ENCODE peak calls at places on chromosome 11, in eight cellular contexts. D is posterior cingulate gyrus; G is GM12891; O is LNCaP clone FGC; I is stimulated activated CD4-positive, alpha-beta T cell treated with anti-CD3 and anti-CD28 coated beads, Interleukin-12 subunit alpha, Interleukin-12 subunit beta, amount 100 ng/mL, for 4 hours; V is GM04503; F is stimulated activated naive CD4-positive, alpha-beta T cell; B is GM03348. S is an unnamed sample.

GRCh38 chr11:45334410-45334809 is 48.3 kb upstream of the SYT13 start:
- DNase-seq in O (no peak), D (no peak), I (no peak), B (no peak), F (no peak), G (no peak), V (no peak), S (no peak)

GRCh38 chr11:61955031-61955415 is 4.9 kb downstream of the BEST1 start:
- DNase-seq in G (no peak), B (peak; percentile 90), I (no peak), F (no peak), V (no peak), O (no peak), D (peak; percentile 79), S (peak; percentile 72)

GRCh38 chr11:64536396-64536935 is 54.6 kb upstream of the SLC22A12 start:
- DNase-seq in V (peak; percentile 27), O (no peak), D (peak; percentile 39), F (no peak), B (no peak), G (no peak), I (no peak), S (no peak)

GRCh38 chr11:47259178-47259977 is 1.6 kb downstream of the NR1H3 start:
- DNase-seq in G (no peak), V (no peak), O (no peak), I (peak; percentile 47), F (no peak), B (peak; percentile 63), D (peak; percentile 72), S (no peak)

GRCh38 chr11:60919320-60919719 is 4.9 kb upstream of the TMEM132A start:
- DNase-seq in D (no peak), I (no peak), F (no peak), G (no peak), B (no peak), O (no peak), V (no peak), S (no peak)

GRCh38 chr11:73324665-73325035 is 16.6 kb downstream of the ARHGEF17 start:
- DNase-seq in I (no peak), O (no peak), B (no peak), F (no peak), D (no peak), V (no peak), G (no peak), S (no peak)

GRCh38 chr11:65498977-65499712 is at the start of gene MALAT1:
- DNase-seq in I (peak; percentile 90), D (peak; percentile 98), F (peak; percentile 87), O (peak; percentile 85), G (no peak), V (peak; percentile 66), B (peak; percentile 72), S (no peak)

GRCh38 chr11:44372989-44373388 is 63.0 kb upstream of the ALX4 start:
- DNase-seq in O (no peak), G (no peak), B (no peak), V (no peak), I (no peak), D (no peak), F (no peak), S (no peak)

GRCh38 chr11:128949791-128950454 is 7.3 kb upstream of the TP53AIP1 start:
- DNase-seq in I (no peak), B (no peak), F (no peak), O (peak; percentile 70), V (no peak), D (no peak), G (no peak), S (no peak)

GRCh38 chr11:118842369-118842768 is 41.3 kb upstream of the CXCR5 start:
- DNase-seq in V (no peak), D (no peak), I (no peak), G (no peak), B (no peak), F (no peak), O (no peak), S (no peak)

GRCh38 chr11:112694813-112695212 is 266.4 kb upstream of the NCAM1 start:
- DNase-seq in G (no peak), O (no peak), B (no peak), F (no peak), I (no peak), V (no peak), D (no peak), S (no peak)

GRCh38 chr11:72409458-72409857 is 24.9 kb downstream of the CLPB start:
- DNase-seq in F (no peak), D (no peak), B (no peak), V (no peak), I (no peak), O (no peak), G (no peak), S (no peak)

GRCh38 chr11:10375280-10376048 is 70.6 kb downstream of the ADM start:
- DNase-seq in O (no peak), V (peak; percentile 99), B (peak; percentile 72), D (no peak), I (no peak), G (no peak), F (no peak), S (peak; percentile 96)

S was measured in AG09309.